ENCODE peak calls at places on chromosomes 1 and 21, in eight cellular contexts. One of them, this sample, is unnamed.

GRCh38 chr1:177648138-177648537 is 321.7 kb downstream of the SEC16B start:
- ATAC-seq in GM12878: no peak
- ATAC-seq in HCT116: no peak
- ATAC-seq in GM23338: no peak
- ATAC-seq in Panc1: no peak
- ATAC-seq in K562: no peak
- ATAC-seq in upper lobe of left lung: no peak
- ATAC-seq in HepG2: no peak
- ATAC-seq in this sample: no peak

GRCh38 chr1:55580845-55581332 is 365.7 kb upstream of the USP24 start:
- ATAC-seq in Panc1: no peak
- ATAC-seq in GM23338: no peak
- ATAC-seq in HepG2: no peak
- ATAC-seq in HCT116: peak; percentile 62
- ATAC-seq in upper lobe of left lung: peak; percentile 82
- ATAC-seq in K562: no peak
- ATAC-seq in GM12878: no peak
- ATAC-seq in this sample: peak; percentile 87

GRCh38 chr1:234768171-234768568 is 158.2 kb upstream of the IRF2BP2 start:
- ATAC-seq in Panc1: no peak
- ATAC-seq in GM23338: no peak
- ATAC-seq in HCT116: no peak
- ATAC-seq in GM12878: peak; percentile 35
- ATAC-seq in upper lobe of left lung: no peak
- ATAC-seq in HepG2: peak; percentile 32
- ATAC-seq in K562: no peak
- ATAC-seq in this sample: no peak

GRCh38 chr1:116321766-116322175 is 51.3 kb upstream of the ATP1A1 start:
- ATAC-seq in Panc1: no peak
- ATAC-seq in K562: peak; percentile 85
- ATAC-seq in HepG2: peak; percentile 76
- ATAC-seq in HCT116: no peak
- ATAC-seq in GM23338: no peak
- ATAC-seq in upper lobe of left lung: no peak
- ATAC-seq in GM12878: no peak
- ATAC-seq in this sample: no peak

GRCh38 chr1:173280899-173281660 is 73.9 kb upstream of the TNFSF4 start:
- ATAC-seq in upper lobe of left lung: no peak
- ATAC-seq in Panc1: no peak
- ATAC-seq in K562: no peak
- ATAC-seq in HepG2: no peak
- ATAC-seq in GM12878: no peak
- ATAC-seq in GM23338: no peak
- ATAC-seq in HCT116: no peak
- ATAC-seq in this sample: no peak

GRCh38 chr1:212691561-212692071 is 8.0 kb downstream of the BATF3 start:
- ATAC-seq in K562: no peak
- ATAC-seq in upper lobe of left lung: no peak
- ATAC-seq in Panc1: no peak
- ATAC-seq in GM12878: peak; percentile 93
- ATAC-seq in GM23338: no peak
- ATAC-seq in HCT116: no peak
- ATAC-seq in HepG2: peak; percentile 70
- ATAC-seq in this sample: no peak

GRCh38 chr1:183101841-183102276 is 78.6 kb downstream of the LAMC1 start:
- ATAC-seq in Panc1: no peak
- ATAC-seq in GM12878: peak; percentile 90
- ATAC-seq in HepG2: no peak
- ATAC-seq in upper lobe of left lung: peak; percentile 69
- ATAC-seq in GM23338: peak; percentile 67
- ATAC-seq in K562: no peak
- ATAC-seq in HCT116: no peak
- ATAC-seq in this sample: peak; percentile 31

GRCh38 chr1:92306020-92306419 is 7.2 kb downstream of the RPAP2 start:
- ATAC-seq in Panc1: no peak
- ATAC-seq in K562: no peak
- ATAC-seq in GM12878: peak; percentile 79
- ATAC-seq in HCT116: no peak
- ATAC-seq in HepG2: no peak
- ATAC-seq in upper lobe of left lung: no peak
- ATAC-seq in GM23338: no peak
- ATAC-seq in this sample: no peak

GRCh38 chr1:165647970-165648369 is 16.9 kb downstream of the MGST3 start:
- ATAC-seq in GM12878: no peak
- ATAC-seq in HCT116: no peak
- ATAC-seq in Panc1: no peak
- ATAC-seq in upper lobe of left lung: no peak
- ATAC-seq in GM23338: no peak
- ATAC-seq in K562: no peak
- ATAC-seq in HepG2: no peak
- ATAC-seq in this sample: no peak

GRCh38 chr21:44910229-44911065 is 10.3 kb downstream of the ITGB2 start:
- ATAC-seq in HCT116: no peak
- ATAC-seq in HepG2: peak; percentile 2
- ATAC-seq in upper lobe of left lung: no peak
- ATAC-seq in Panc1: no peak
- ATAC-seq in GM23338: no peak
- ATAC-seq in GM12878: no peak
- ATAC-seq in K562: no peak
- ATAC-seq in this sample: no peak

GRCh38 chr1:89721351-89721750 is 88.4 kb downstream of the LRRC8C start:
- ATAC-seq in Panc1: peak; percentile 42
- ATAC-seq in HCT116: no peak
- ATAC-seq in GM23338: no peak
- ATAC-seq in HepG2: no peak
- ATAC-seq in upper lobe of left lung: no peak
- ATAC-seq in K562: peak; percentile 57
- ATAC-seq in GM12878: peak; percentile 29
- ATAC-seq in this sample: no peak

GRCh38 chr21:44941567-44941966 is 1.7 kb downstream of the SLX9 start:
- ATAC-seq in HepG2: no peak
- ATAC-seq in upper lobe of left lung: no peak
- ATAC-seq in K562: no peak
- ATAC-seq in HCT116: no peak
- ATAC-seq in GM23338: no peak
- ATAC-seq in GM12878: no peak
- ATAC-seq in Panc1: no peak
- ATAC-seq in this sample: no peak

GRCh38 chr1:20153000-20153418 is 13.9 kb downstream of the PLA2G2F start:
- ATAC-seq in Panc1: no peak
- ATAC-seq in HepG2: no peak
- ATAC-seq in GM23338: peak; percentile 59
- ATAC-seq in GM12878: no peak
- ATAC-seq in upper lobe of left lung: peak; percentile 77
- ATAC-seq in HCT116: no peak
- ATAC-seq in K562: no peak
- ATAC-seq in this sample: peak; percentile 41

GRCh38 chr1:211574705-211575104 is 4.3 kb downstream of the SLC30A1 start:
- ATAC-seq in HCT116: no peak
- ATAC-seq in GM12878: no peak
- ATAC-seq in K562: no peak
- ATAC-seq in upper lobe of left lung: no peak
- ATAC-seq in GM23338: no peak
- ATAC-seq in HepG2: no peak
- ATAC-seq in Panc1: no peak
- ATAC-seq in this sample: no peak

GRCh38 chr1:243213045-243213787 is 41.9 kb downstream of the CEP170 start:
- ATAC-seq in Panc1: no peak
- ATAC-seq in GM23338: no peak
- ATAC-seq in K562: peak; percentile 87
- ATAC-seq in HCT116: no peak
- ATAC-seq in HepG2: no peak
- ATAC-seq in upper lobe of left lung: peak; percentile 88
- ATAC-seq in GM12878: no peak
- ATAC-seq in this sample: peak; percentile 71

GRCh38 chr1:44151332-44151731 is 9.9 kb upstream of the KLF18 start:
- ATAC-seq in K562: no peak
- ATAC-seq in HCT116: no peak
- ATAC-seq in upper lobe of left lung: no peak
- ATAC-seq in GM12878: peak; percentile 87
- ATAC-seq in GM23338: no peak
- ATAC-seq in HepG2: no peak
- ATAC-seq in Panc1: no peak
- ATAC-seq in this sample: no peak

GRCh38 chr1:15683411-15684039 is 595 bp upstream of the PLEKHM2 start:
- ATAC-seq in Panc1: no peak
- ATAC-seq in HCT116: no peak
- ATAC-seq in K562: no peak
- ATAC-seq in GM23338: no peak
- ATAC-seq in HepG2: no peak
- ATAC-seq in upper lobe of left lung: no peak
- ATAC-seq in GM12878: no peak
- ATAC-seq in this sample: no peak

GRCh38 chr1:119475866-119476439 is 31.1 kb upstream of the HSD3B1 start:
- ATAC-seq in HCT116: peak; percentile 99
- ATAC-seq in GM12878: peak; percentile 96
- ATAC-seq in Panc1: peak; percentile 89
- ATAC-seq in GM23338: peak; percentile 95
- ATAC-seq in HepG2: peak; percentile 96
- ATAC-seq in K562: peak; percentile 97
- ATAC-seq in upper lobe of left lung: peak; percentile 45
- ATAC-seq in this sample: no peak

GRCh38 chr1:163928080-163928479 is 606.3 kb downstream of the NUF2 start:
- ATAC-seq in upper lobe of left lung: peak; percentile 26
- ATAC-seq in HCT116: no peak
- ATAC-seq in K562: no peak
- ATAC-seq in HepG2: no peak
- ATAC-seq in GM23338: no peak
- ATAC-seq in Panc1: no peak
- ATAC-seq in GM12878: no peak
- ATAC-seq in this sample: no peak

GRCh38 chr1:229217716-229218115 is 53.2 kb upstream of the RAB4A start:
- ATAC-seq in K562: peak; percentile 93
- ATAC-seq in GM23338: peak; percentile 44
- ATAC-seq in HepG2: peak; percentile 40
- ATAC-seq in upper lobe of left lung: no peak
- ATAC-seq in HCT116: peak; percentile 99
- ATAC-seq in Panc1: peak; percentile 59
- ATAC-seq in GM12878: no peak
- ATAC-seq in this sample: no peak

GRCh38 chr1:86914635-86914997 is at the start of gene HS2ST1:
- ATAC-seq in HCT116: no peak
- ATAC-seq in Panc1: peak; percentile 43
- ATAC-seq in GM23338: peak; percentile 74
- ATAC-seq in HepG2: peak; percentile 81
- ATAC-seq in K562: peak; percentile 74
- ATAC-seq in upper lobe of left lung: no peak
- ATAC-seq in GM12878: peak; percentile 72
- ATAC-seq in this sample: peak; percentile 31
- TF ChIP-seq POLR2AphosphoS5 in HCT116: peak; percentile 69
- TF ChIP-seq POLR2AphosphoS5 in Panc1: no peak
- TF ChIP-seq POLR2AphosphoS5 in GM23338: peak; percentile 63
- TF ChIP-seq POLR2AphosphoS5 in HepG2: peak; percentile 29
- TF ChIP-seq POLR2AphosphoS5 in K562: peak; percentile 57
- TF ChIP-seq POLR2AphosphoS5 in upper lobe of left lung: peak; percentile 65
- TF ChIP-seq POLR2AphosphoS5 in GM12878: no peak
- TF ChIP-seq POLR2AphosphoS5 in this sample: peak; percentile 15

DNA sequence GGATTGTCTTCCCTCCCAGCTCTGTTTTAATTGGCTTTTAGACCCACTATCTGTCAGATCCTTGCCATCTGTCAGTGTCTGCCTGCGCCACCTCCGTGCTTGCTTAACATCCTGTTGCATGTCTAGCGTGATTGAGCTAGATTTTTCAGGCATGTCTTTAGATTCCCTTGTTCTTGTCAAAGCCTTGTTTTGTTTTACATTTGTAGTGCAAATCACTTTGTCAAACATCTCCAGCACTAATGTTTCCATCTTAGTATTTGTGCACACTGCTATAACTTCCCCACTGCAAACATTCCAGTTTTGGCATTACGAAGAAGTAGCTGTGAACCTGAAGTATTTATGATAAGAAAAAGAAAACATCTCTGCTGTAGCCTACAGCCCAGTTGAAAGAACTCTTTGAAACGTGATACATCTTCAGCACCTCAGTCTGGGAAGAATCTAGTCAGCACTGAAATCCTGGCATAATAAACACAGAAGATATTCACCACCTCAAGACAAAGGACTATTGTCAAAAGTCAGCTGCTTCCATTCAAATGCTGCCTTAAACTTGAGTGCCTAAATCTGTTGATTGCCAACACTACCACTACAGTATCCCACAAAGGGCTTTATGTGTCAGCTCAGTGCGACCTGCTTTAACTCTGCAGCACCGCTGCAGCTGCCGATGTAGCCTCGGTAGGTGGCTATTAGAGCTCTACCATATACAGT is 105.0 kb downstream of the FNBP1L start:
- ATAC-seq in HCT116: peak; percentile 68
- ATAC-seq in upper lobe of left lung: no peak
- ATAC-seq in Panc1: peak; percentile 77
- ATAC-seq in GM12878: no peak
- ATAC-seq in K562: peak; percentile 78
- ATAC-seq in HepG2: peak; percentile 77
- ATAC-seq in GM23338: peak; percentile 92
- ATAC-seq in this sample: no peak
- TF ChIP-seq POLR2AphosphoS5 in HCT116: no peak
- TF ChIP-seq POLR2AphosphoS5 in upper lobe of left lung: no peak
- TF ChIP-seq POLR2AphosphoS5 in Panc1: no peak
- TF ChIP-seq POLR2AphosphoS5 in GM12878: no peak
- TF ChIP-seq POLR2AphosphoS5 in K562: no peak
- TF ChIP-seq POLR2AphosphoS5 in HepG2: no peak
- TF ChIP-seq POLR2AphosphoS5 in GM23338: no peak
- TF ChIP-seq POLR2AphosphoS5 in this sample: no peak

DNA sequence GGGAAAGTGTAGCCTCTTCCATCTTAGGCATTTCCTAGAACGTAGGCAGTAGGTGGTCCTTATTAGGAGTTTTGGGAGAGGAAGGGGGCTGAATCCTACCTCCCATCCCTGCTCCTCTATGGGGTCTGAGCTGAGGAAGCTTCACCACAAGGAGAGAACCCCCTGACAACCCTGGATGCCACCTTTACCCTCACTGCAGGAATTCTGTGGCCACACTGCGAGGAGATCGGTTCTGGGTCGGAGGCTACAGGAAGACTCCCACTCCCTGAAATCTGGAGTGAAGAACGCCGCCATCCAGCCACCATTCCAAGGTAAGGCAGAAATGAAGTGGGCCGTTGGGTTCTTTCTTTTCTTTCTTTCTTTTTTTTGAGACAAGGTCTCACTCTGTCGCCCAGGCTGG is 1.5 kb downstream of the MX1 start:
- ATAC-seq in upper lobe of left lung: no peak
- ATAC-seq in GM12878: no peak
- ATAC-seq in HepG2: no peak
- ATAC-seq in Panc1: no peak
- ATAC-seq in HCT116: no peak
- ATAC-seq in K562: no peak
- ATAC-seq in GM23338: no peak
- ATAC-seq in this sample: no peak
- TF ChIP-seq POLR2AphosphoS5 in upper lobe of left lung: no peak
- TF ChIP-seq POLR2AphosphoS5 in GM12878: no peak
- TF ChIP-seq POLR2AphosphoS5 in HepG2: no peak
- TF ChIP-seq POLR2AphosphoS5 in Panc1: no peak
- TF ChIP-seq POLR2AphosphoS5 in HCT116: no peak
- TF ChIP-seq POLR2AphosphoS5 in K562: no peak
- TF ChIP-seq POLR2AphosphoS5 in GM23338: no peak
- TF ChIP-seq POLR2AphosphoS5 in this sample: no peak

DNA sequence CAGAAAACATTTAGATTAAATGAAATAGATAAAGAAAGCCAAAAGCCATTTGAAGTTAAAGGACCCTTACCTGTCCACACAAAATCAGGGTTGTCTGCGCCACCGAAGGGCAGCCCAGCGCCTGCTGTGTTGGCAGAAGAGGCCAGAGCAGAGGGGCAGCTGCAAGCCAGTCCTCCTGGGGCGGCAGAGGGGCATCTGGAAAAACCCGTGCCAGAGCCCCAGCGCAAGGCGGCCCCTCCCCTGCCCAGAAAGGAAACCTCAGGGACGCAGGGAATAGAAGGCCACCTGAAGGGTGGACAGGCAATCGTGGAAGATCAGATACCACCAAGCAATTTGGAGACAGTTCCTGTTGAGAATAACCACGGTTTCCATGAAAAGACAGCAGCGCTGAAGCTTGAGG is 10.7 kb downstream of the NDUFV3 start:
- ATAC-seq in HCT116: no peak
- ATAC-seq in HepG2: no peak
- ATAC-seq in GM23338: no peak
- ATAC-seq in GM12878: no peak
- ATAC-seq in K562: no peak
- ATAC-seq in Panc1: no peak
- ATAC-seq in upper lobe of left lung: no peak
- ATAC-seq in this sample: no peak
- TF ChIP-seq POLR2AphosphoS5 in HCT116: no peak
- TF ChIP-seq POLR2AphosphoS5 in HepG2: no peak
- TF ChIP-seq POLR2AphosphoS5 in GM23338: no peak
- TF ChIP-seq POLR2AphosphoS5 in GM12878: no peak
- TF ChIP-seq POLR2AphosphoS5 in K562: no peak
- TF ChIP-seq POLR2AphosphoS5 in Panc1: no peak
- TF ChIP-seq POLR2AphosphoS5 in upper lobe of left lung: no peak
- TF ChIP-seq POLR2AphosphoS5 in this sample: no peak